ENCODE peak calls at places on chromosomes 13 and 19, in six cellular contexts. One of them, this sample, is unnamed. For H3K4me1, the result is how much of the 10 kb centered on the place peaks cover.

GRCh38 chr19:35495107-35496064 is 5.1 kb upstream of the KRTDAP start:
- DNase-seq in suprapubic skin: no peak
- DNase-seq in thyroid gland: peak
- DNase-seq in HCT116: peak
- DNase-seq in tibial nerve: peak
- DNase-seq in uterus: peak
- DNase-seq in this sample: peak

GRCh38 chr13:30463820-30464495 is 1.8 kb downstream of the HMGB1 start:
- DNase-seq in suprapubic skin: no peak
- DNase-seq in thyroid gland: peak
- DNase-seq in HCT116: no peak
- DNase-seq in tibial nerve: peak
- DNase-seq in uterus: no peak
- DNase-seq in this sample: peak

GRCh38 chr19:27779953-27780352 is 1433.0 kb downstream of the UQCRFS1 start:
- DNase-seq in suprapubic skin: no peak
- DNase-seq in thyroid gland: no peak
- DNase-seq in HCT116: no peak
- DNase-seq in tibial nerve: no peak
- DNase-seq in uterus: no peak
- DNase-seq in this sample: no peak

GRCh38 chr13:113955691-113956090 is 18.2 kb downstream of the C13orf46 start:
- DNase-seq in suprapubic skin: no peak
- DNase-seq in thyroid gland: no peak
- DNase-seq in HCT116: no peak
- DNase-seq in tibial nerve: no peak
- DNase-seq in uterus: no peak
- DNase-seq in this sample: no peak

GRCh38 chr19:48398329-48399235 is 5.1 kb downstream of the GRIN2D start:
- DNase-seq in suprapubic skin: peak
- DNase-seq in thyroid gland: peak
- DNase-seq in HCT116: peak
- DNase-seq in tibial nerve: peak
- DNase-seq in uterus: peak
- DNase-seq in this sample: peak

GRCh38 chr13:60463787-60464186 is 66.8 kb downstream of the TDRD3 start:
- DNase-seq in suprapubic skin: no peak
- DNase-seq in thyroid gland: no peak
- DNase-seq in HCT116: no peak
- DNase-seq in tibial nerve: no peak
- DNase-seq in uterus: no peak
- DNase-seq in this sample: no peak

GRCh38 chr13:29465741-29466293 is 129.7 kb downstream of the SLC7A1 start:
- DNase-seq in suprapubic skin: no peak
- DNase-seq in thyroid gland: peak
- DNase-seq in HCT116: no peak
- DNase-seq in tibial nerve: peak
- DNase-seq in uterus: peak
- DNase-seq in this sample: peak

GRCh38 chr13:37070956-37071355 is 11.5 kb upstream of the SUPT20H start:
- DNase-seq in suprapubic skin: no peak
- DNase-seq in thyroid gland: peak
- DNase-seq in HCT116: no peak
- DNase-seq in tibial nerve: no peak
- DNase-seq in uterus: no peak
- DNase-seq in this sample: no peak

GRCh38 chr13:31110617-31111016 is 51.1 kb downstream of the HSPH1 start:
- DNase-seq in suprapubic skin: no peak
- DNase-seq in thyroid gland: no peak
- DNase-seq in HCT116: no peak
- DNase-seq in tibial nerve: no peak
- DNase-seq in uterus: no peak
- DNase-seq in this sample: no peak

GRCh38 chr19:50512112-50512998 is 1.4 kb downstream of the ASPDH start:
- DNase-seq in suprapubic skin: peak
- DNase-seq in thyroid gland: no peak
- DNase-seq in HCT116: no peak
- DNase-seq in tibial nerve: no peak
- DNase-seq in uterus: no peak
- DNase-seq in this sample: no peak

GRCh38 chr19:16400911-16401675 is 70.7 kb downstream of the EPS15L1 start:
- DNase-seq in suprapubic skin: peak
- DNase-seq in thyroid gland: no peak
- DNase-seq in HCT116: no peak
- DNase-seq in tibial nerve: no peak
- DNase-seq in uterus: peak
- DNase-seq in this sample: peak

GRCh38 chr19:15265849-15266248 is 33.6 kb upstream of the EPHX3 start:
- DNase-seq in suprapubic skin: no peak
- DNase-seq in thyroid gland: peak
- DNase-seq in HCT116: no peak
- DNase-seq in tibial nerve: peak
- DNase-seq in uterus: peak
- DNase-seq in this sample: peak

GRCh38 chr13:37194428-37194861 is 89.0 kb upstream of the CSNK1A1L start:
- DNase-seq in suprapubic skin: no peak
- DNase-seq in thyroid gland: no peak
- DNase-seq in HCT116: no peak
- DNase-seq in tibial nerve: no peak
- DNase-seq in uterus: no peak
- DNase-seq in this sample: no peak

GRCh38 chr19:2848625-2849024 is 7.3 kb downstream of the ZNF555 start:
- DNase-seq in suprapubic skin: no peak
- DNase-seq in thyroid gland: no peak
- DNase-seq in HCT116: no peak
- DNase-seq in tibial nerve: no peak
- DNase-seq in uterus: no peak
- DNase-seq in this sample: no peak

GRCh38 chr13:24625324-24625723 is 54.9 kb upstream of the ATP12A start:
- DNase-seq in suprapubic skin: no peak
- DNase-seq in thyroid gland: no peak
- DNase-seq in HCT116: no peak
- DNase-seq in tibial nerve: no peak
- DNase-seq in uterus: no peak
- DNase-seq in this sample: no peak

GRCh38 chr13:71290963-71291937 is 575.8 kb downstream of the DACH1 start:
- DNase-seq in suprapubic skin: no peak
- DNase-seq in thyroid gland: peak
- DNase-seq in HCT116: no peak
- DNase-seq in tibial nerve: peak
- DNase-seq in uterus: peak
- DNase-seq in this sample: peak

DNA sequence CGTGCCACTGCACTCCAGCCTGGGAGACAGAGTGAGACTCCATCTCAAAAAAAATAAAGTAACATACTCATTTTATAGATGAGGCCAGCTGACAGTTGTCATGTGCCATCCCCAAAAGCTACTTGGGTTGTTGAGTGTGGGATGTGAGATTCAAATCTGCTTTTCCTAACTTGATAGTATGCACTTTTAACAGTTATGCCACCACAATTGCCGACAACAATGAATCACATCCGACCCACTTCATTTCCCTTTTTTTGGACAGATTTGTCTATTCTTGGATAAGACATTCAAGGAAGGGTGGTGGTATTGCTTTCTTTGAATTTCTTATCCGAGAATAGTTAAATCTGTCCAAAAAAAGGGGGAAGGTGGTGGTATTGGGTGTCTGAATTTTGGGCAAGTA is 16.3 kb upstream of the DNMT1 start:
- DNase-seq in suprapubic skin: no peak
- DNase-seq in thyroid gland: no peak
- DNase-seq in HCT116: no peak
- DNase-seq in tibial nerve: no peak
- DNase-seq in uterus: no peak
- DNase-seq in this sample: no peak
- TF ChIP-seq POLR2A in suprapubic skin: no peak
- TF ChIP-seq POLR2A in thyroid gland: no peak
- TF ChIP-seq POLR2A in HCT116: no peak
- TF ChIP-seq POLR2A in tibial nerve: no peak
- TF ChIP-seq POLR2A in uterus: no peak
- TF ChIP-seq POLR2A in this sample: no peak

GRCh38 chr13:97268772-97269171 is 46.6 kb downstream of the MBNL2 start:
- DNase-seq in suprapubic skin: no peak
- DNase-seq in thyroid gland: no peak
- DNase-seq in HCT116: no peak
- DNase-seq in tibial nerve: no peak
- DNase-seq in uterus: no peak
- DNase-seq in this sample: no peak

GRCh38 chr13:97272526-97272925 is 50.4 kb downstream of the MBNL2 start:
- DNase-seq in suprapubic skin: no peak
- DNase-seq in thyroid gland: no peak
- DNase-seq in HCT116: no peak
- DNase-seq in tibial nerve: no peak
- DNase-seq in uterus: no peak
- DNase-seq in this sample: no peak

GRCh38 chr13:97267418-97268059 is 45.4 kb downstream of the MBNL2 start:
- DNase-seq in suprapubic skin: no peak
- DNase-seq in thyroid gland: no peak
- DNase-seq in HCT116: no peak
- DNase-seq in tibial nerve: no peak
- DNase-seq in uterus: no peak
- DNase-seq in this sample: no peak

GRCh38 chr13:97266734-97267417 is 44.7 kb downstream of the MBNL2 start:
- DNase-seq in suprapubic skin: no peak
- DNase-seq in thyroid gland: no peak
- DNase-seq in HCT116: no peak
- DNase-seq in tibial nerve: no peak
- DNase-seq in uterus: no peak
- DNase-seq in this sample: no peak

DNA sequence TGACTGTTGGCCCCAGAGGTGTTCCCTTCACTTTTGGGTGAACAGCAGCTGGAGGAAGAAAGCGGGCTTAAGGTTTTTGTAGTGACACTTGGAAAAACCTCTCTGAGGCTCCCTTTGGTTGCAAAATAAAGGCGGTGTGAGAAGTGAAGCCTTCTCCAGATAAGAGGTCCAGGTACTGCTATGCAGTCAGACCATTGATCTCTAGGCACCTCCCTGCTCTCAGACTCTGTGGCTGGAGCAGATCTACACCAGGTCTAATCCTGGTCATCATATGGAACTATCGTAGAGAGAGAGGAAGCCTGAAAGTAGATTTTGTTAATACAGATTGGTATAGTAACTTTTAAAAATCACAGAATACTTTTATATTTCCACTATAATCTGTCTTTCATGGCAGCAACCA is 47.5 kb downstream of the MBNL2 start:
- DNase-seq in suprapubic skin: no peak
- DNase-seq in thyroid gland: no peak
- DNase-seq in HCT116: no peak
- DNase-seq in tibial nerve: no peak
- DNase-seq in uterus: no peak
- DNase-seq in this sample: no peak
- H3K4me1 ChIP-seq in suprapubic skin: half or more
- H3K4me1 ChIP-seq in thyroid gland: half or more
- H3K4me1 ChIP-seq in HCT116: half or more
- H3K4me1 ChIP-seq in tibial nerve: half or more
- H3K4me1 ChIP-seq in uterus: under half
- H3K4me1 ChIP-seq in this sample: under half

DNA sequence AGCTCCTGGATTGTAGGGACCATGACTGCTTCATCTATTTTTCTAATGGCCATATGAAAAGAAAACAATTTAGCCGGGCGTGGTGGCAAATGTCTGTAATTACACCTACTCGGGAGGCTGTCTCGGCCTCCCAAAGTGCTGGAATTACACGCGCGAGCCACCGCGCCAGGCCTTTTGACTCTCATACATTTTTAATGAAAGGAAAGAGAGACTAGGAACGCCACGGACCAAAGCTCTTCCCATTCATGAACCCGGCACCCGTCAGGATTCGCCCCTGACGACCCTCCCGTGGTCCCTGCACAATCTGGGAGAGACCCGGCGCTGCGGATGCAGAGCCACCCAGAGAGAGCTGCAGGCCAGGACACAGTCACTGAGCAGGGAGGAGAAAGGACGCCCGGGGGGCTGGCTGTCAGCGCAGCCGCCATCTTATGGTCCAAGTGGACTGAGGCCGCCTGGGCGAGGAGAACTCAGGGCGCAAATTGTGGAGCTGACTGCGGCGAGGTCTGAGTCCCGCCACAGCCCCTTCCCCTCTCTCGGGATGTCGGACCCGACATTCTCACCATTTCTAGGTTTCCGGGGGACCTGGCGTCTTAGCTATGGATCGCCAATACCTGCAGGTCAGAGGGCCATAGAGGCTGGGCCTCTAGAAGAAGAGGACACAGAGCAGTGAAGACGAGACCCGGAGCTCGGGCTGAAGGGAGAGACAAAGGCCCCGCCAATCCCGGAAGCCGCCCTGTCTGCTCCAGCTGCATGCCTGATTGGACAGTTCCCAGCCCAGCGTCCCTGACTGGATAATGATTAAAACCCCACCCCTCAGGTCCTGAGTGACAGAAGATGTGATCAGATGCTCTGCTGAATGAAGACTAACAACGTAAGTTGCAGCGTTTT is at the start of gene ZNF681:
- DNase-seq in suprapubic skin: peak
- DNase-seq in thyroid gland: peak
- DNase-seq in HCT116: no peak
- DNase-seq in tibial nerve: peak
- DNase-seq in uterus: peak
- DNase-seq in this sample: peak
- TF ChIP-seq CTCF in suprapubic skin: no peak
- TF ChIP-seq CTCF in thyroid gland: no peak
- TF ChIP-seq CTCF in HCT116: no peak
- TF ChIP-seq CTCF in tibial nerve: no peak
- TF ChIP-seq CTCF in uterus: no peak
- TF ChIP-seq CTCF in this sample: no peak

GRCh38 chr13:108218044-108218974 is at the start of gene ABHD13:
- DNase-seq in suprapubic skin: peak
- DNase-seq in thyroid gland: peak
- DNase-seq in HCT116: peak
- DNase-seq in tibial nerve: peak
- DNase-seq in uterus: peak
- DNase-seq in this sample: peak

GRCh38 chr13:108214511-108215383 is 589 bp downstream of the LIG4 start:
- DNase-seq in suprapubic skin: peak
- DNase-seq in thyroid gland: peak
- DNase-seq in HCT116: no peak
- DNase-seq in tibial nerve: no peak
- DNase-seq in uterus: peak
- DNase-seq in this sample: peak

GRCh38 chr13:108212901-108213300 is 2.4 kb downstream of the LIG4 start:
- DNase-seq in suprapubic skin: no peak
- DNase-seq in thyroid gland: no peak
- DNase-seq in HCT116: no peak
- DNase-seq in tibial nerve: no peak
- DNase-seq in uterus: no peak
- DNase-seq in this sample: no peak

GRCh38 chr13:108213946-108214345 is 1.4 kb downstream of the LIG4 start:
- DNase-seq in suprapubic skin: no peak
- DNase-seq in thyroid gland: no peak
- DNase-seq in HCT116: no peak
- DNase-seq in tibial nerve: no peak
- DNase-seq in uterus: no peak
- DNase-seq in this sample: no peak

GRCh38 chr13:108215428-108215827 is at the start of gene LIG4:
- DNase-seq in suprapubic skin: peak
- DNase-seq in thyroid gland: peak
- DNase-seq in HCT116: peak
- DNase-seq in tibial nerve: peak
- DNase-seq in uterus: peak
- DNase-seq in this sample: peak
- TF ChIP-seq POLR2A in suprapubic skin: no peak
- TF ChIP-seq POLR2A in thyroid gland: peak
- TF ChIP-seq POLR2A in HCT116: no peak
- TF ChIP-seq POLR2A in tibial nerve: no peak
- TF ChIP-seq POLR2A in uterus: no peak
- TF ChIP-seq POLR2A in this sample: no peak

GRCh38 chr13:51733656-51734334 is 70.2 kb downstream of the DHRS12 start:
- DNase-seq in suprapubic skin: no peak
- DNase-seq in thyroid gland: no peak
- DNase-seq in HCT116: no peak
- DNase-seq in tibial nerve: peak
- DNase-seq in uterus: no peak
- DNase-seq in this sample: peak
- H3K4me1 ChIP-seq in suprapubic skin: half or more
- H3K4me1 ChIP-seq in thyroid gland: under half
- H3K4me1 ChIP-seq in HCT116: under half
- H3K4me1 ChIP-seq in tibial nerve: under half
- H3K4me1 ChIP-seq in uterus: under half
- H3K4me1 ChIP-seq in this sample: under half

This sample was measured in testis.